ENCODE peak calls at places on chromosome 10, in four cellular contexts. T is HepG2, H is GM12878, Y is K562. K is an unnamed sample.
A peak's percentile ranks its signal among the peaks of the same experiment; 100 is the strongest.

GRCh38 chr10:32972454-32972853 is 14.4 kb upstream of the ITGB1 start:
- DNase-seq in T (no peak), H (no peak), Y (peak; percentile 75), K (no peak)

GRCh38 chr10:34194259-34194658 is 620.8 kb downstream of the PARD3 start:
- DNase-seq in T (no peak), H (no peak), Y (no peak), K (no peak)

GRCh38 chr10:123203393-123204126 is 49.4 kb downstream of the BUB3 start:
- DNase-seq in T (peak; percentile 94), H (no peak), Y (no peak), K (no peak)

GRCh38 chr10:110353244-110354119 is 48.8 kb upstream of the SMNDC1 start:
- DNase-seq in T (no peak), H (no peak), Y (peak; percentile 8), K (no peak)

GRCh38 chr10:100600218-100600617 is 64.5 kb downstream of the HIF1AN start:
- DNase-seq in T (no peak), H (no peak), Y (no peak), K (peak; percentile 5)

GRCh38 chr10:48446785-48447184 is 140.3 kb downstream of the MAPK8 start:
- DNase-seq in T (no peak), H (no peak), Y (no peak), K (no peak)

GRCh38 chr10:104502907-104503306 is 138.2 kb upstream of the SORCS3 start:
- DNase-seq in T (no peak), H (no peak), Y (no peak), K (no peak)

GRCh38 chr10:100103581-100103980 is 21.9 kb upstream of the CPN1 start:
- DNase-seq in T (no peak), H (no peak), Y (no peak), K (no peak)

GRCh38 chr10:123530166-123530870 is 135.8 kb upstream of the GPR26 start:
- DNase-seq in T (no peak), H (no peak), Y (peak; percentile 2), K (no peak)

GRCh38 chr10:62805139-62806092 is 896 bp downstream of the ADO start:
- DNase-seq in T (peak; percentile 43), H (no peak), Y (peak; percentile 67), K (no peak)

GRCh38 chr10:110214380-110214826 is 7.0 kb downstream of the MXI1 start:
- DNase-seq in T (no peak), H (no peak), Y (peak; percentile 18), K (no peak)

GRCh38 chr10:52284416-52285013 is 29.6 kb upstream of the DKK1 start:
- DNase-seq in T (no peak), H (peak; percentile 4), Y (no peak), K (no peak)

GRCh38 chr10:109823196-109823595 is 100.1 kb downstream of the XPNPEP1 start:
- DNase-seq in T (no peak), H (no peak), Y (no peak), K (no peak)

GRCh38 chr10:72066318-72067284 is 21.8 kb downstream of the SPOCK2 start:
- DNase-seq in T (no peak), H (no peak), Y (no peak), K (no peak)

GRCh38 chr10:62454696-62455451 is 80.7 kb downstream of the ZNF365 start:
- DNase-seq in T (no peak), H (no peak), Y (no peak), K (no peak)

GRCh38 chr10:6699336-6699735 is 119.3 kb upstream of the PRKCQ start:
- DNase-seq in T (no peak), H (no peak), Y (no peak), K (no peak)

GRCh38 chr10:48404646-48405045 is 98.2 kb downstream of the MAPK8 start:
- DNase-seq in T (no peak), H (no peak), Y (no peak), K (no peak)

GRCh38 chr10:94622666-94623205 is 60.8 kb upstream of the CYP2C18 start:
- DNase-seq in T (no peak), H (no peak), Y (no peak), K (no peak)

GRCh38 chr10:44425466-44425865 is 40.6 kb upstream of the CXCL12 start:
- DNase-seq in T (no peak), H (no peak), Y (no peak), K (no peak)

GRCh38 chr10:79947083-79947415 is 1.9 kb downstream of the SFTPD start:
- DNase-seq in T (no peak), H (no peak), Y (no peak), K (no peak)
- TF ChIP-seq FOXK2 in T (no peak), H (no peak), Y (no peak), K (no peak)

GRCh38 chr10:79093658-79094411 is 25.1 kb downstream of the ZMIZ1 start:
- DNase-seq in T (peak; percentile 97), H (peak; percentile 39), Y (peak; percentile 87), K (no peak)
- TF ChIP-seq FOXK2 in T (peak; percentile 87), H (no peak), Y (peak; percentile 21), K (no peak)

DNA sequence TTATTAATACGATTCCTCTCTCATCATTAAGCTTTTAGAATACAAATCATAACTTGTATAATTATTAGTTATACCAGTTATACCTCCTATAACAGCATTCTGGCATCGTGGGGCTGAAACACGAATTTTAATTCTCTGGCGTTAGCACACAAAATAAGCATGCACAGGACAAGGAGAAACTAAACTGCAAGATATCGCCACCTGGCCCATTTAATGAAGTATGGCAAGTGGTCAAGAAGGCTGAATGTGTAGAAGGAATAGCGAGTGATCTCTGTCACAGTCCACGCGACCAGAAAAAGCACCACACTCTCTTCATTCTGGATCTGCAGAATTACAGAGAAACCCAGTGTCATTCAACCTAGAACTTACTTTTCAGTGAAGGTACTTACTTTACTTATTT is 18.1 kb downstream of the HACD1 start:
- DNase-seq in T (no peak), H (no peak), Y (peak; percentile 69), K (peak; percentile 38)
- TF ChIP-seq FOXK2 in T (no peak), H (no peak), Y (no peak), K (no peak)

GRCh38 chr10:37109000-37109399 is 16.4 kb upstream of the ANKRD30A start:
- DNase-seq in T (no peak), H (no peak), Y (no peak), K (no peak)
- TF ChIP-seq FOXK2 in T (no peak), H (no peak), Y (no peak), K (no peak)

GRCh38 chr10:2921956-2922680 is 145.2 kb upstream of the PFKP start:
- DNase-seq in T (no peak), H (no peak), Y (no peak), K (no peak)
- TF ChIP-seq FOXK2 in T (no peak), H (no peak), Y (no peak), K (no peak)

DNA sequence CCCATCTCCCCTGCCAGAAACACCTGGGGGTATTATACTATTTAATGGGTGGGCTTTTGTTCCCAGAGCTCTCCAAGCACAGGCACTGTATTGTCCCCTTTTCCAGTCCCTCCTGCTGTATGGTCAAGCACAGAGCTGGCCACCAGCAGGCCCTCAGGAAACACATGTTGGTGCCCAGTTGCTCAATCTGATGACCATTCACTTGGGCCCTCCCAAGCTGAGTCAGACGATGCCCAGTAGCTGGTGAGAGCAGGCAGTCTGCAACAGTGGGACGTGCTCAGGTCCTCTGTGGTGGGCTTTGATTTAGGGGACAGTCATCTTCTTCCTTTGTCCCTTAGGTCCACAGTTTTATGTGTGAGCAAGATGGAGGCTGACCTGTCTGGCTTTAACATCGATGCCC is 11.8 kb downstream of the SFXN2 start:
- DNase-seq in T (no peak), H (no peak), Y (no peak), K (no peak)
- TF ChIP-seq FOXK2 in T (no peak), H (no peak), Y (no peak), K (no peak)

GRCh38 chr10:116122664-116123063 is 150.3 kb downstream of the GFRA1 start:
- DNase-seq in T (no peak), H (no peak), Y (no peak), K (no peak)

GRCh38 chr10:116127296-116127695 is 145.7 kb downstream of the GFRA1 start:
- DNase-seq in T (no peak), H (no peak), Y (no peak), K (no peak)

GRCh38 chr10:116126239-116126638 is 146.8 kb downstream of the GFRA1 start:
- DNase-seq in T (no peak), H (no peak), Y (no peak), K (no peak)

GRCh38 chr10:116124777-116125176 is 148.2 kb downstream of the GFRA1 start:
- DNase-seq in T (no peak), H (no peak), Y (no peak), K (no peak)

DNA sequence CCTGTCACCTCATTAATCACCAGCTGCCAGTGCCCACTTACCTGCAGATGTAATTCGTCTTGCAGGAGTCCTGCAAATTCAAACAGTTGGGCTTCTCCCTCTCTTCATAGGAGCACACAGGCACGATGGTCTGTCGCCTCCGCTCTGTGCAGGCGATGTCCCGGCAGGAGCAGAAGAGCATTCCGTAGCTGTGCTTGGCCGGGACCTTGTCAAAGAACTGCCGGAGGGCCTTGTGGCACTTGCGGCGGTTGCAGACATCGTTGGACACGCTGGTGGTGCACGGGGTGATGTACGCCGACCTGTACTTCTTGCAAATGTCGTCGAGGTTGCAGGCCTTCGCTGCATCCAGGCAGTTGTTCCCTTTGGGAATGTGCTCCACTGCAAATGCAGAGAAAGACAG is 147.8 kb downstream of the GFRA1 start:
- DNase-seq in T (no peak), H (no peak), Y (no peak), K (no peak)
- TF ChIP-seq FOXK2 in T (no peak), H (no peak), Y (no peak), K (no peak)

DNA sequence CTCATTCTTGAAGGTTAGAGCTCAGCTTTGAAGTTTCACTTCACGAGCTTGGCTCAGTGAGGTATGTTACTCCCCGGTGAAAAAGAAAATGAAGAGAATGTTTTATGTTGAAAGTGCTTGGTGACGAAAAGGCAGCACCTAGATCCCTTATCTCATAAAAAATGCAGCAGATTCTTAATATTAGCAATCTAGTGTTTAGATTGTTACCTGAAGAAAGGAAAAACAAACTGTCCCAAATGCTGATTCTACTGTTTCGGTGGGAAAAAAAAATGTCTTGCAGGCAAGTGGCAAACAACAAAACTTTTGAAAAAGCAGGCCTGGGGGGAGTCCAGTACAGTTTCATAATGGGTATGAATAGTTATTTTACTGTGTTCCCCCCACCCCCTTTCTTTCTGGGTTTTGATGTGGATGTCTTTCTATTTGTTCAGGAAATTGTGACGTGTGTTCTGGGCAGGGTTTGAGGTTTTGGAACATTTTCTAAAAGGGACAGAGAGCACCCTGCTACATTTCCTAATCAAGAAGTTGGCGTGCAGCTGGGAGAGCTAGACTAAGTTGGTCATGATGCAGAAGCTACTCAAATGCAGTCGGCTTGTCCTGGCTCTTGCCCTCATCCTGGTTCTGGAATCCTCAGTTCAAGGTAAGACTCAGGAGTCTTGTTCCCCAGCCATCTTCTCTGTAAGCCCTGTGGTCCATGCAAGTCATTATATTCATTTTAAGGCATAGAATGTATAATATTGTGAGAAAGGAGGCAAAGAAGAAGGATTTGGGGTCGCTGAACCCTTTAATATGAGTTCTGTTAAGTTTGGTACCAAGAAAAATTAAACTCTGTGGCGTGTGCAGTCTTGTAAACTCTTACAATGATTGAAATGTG is at the start of gene SRGN:
- DNase-seq in T (no peak), H (peak; percentile 97), Y (peak; percentile 90), K (no peak)
- TF ChIP-seq FOXK2 in T (no peak), H (no peak), Y (no peak), K (no peak)

GRCh38 chr10:133391249-133391635 is 2.7 kb upstream of the MTG1 start:
- DNase-seq in T (no peak), H (no peak), Y (no peak), K (no peak)
- TF ChIP-seq FOXK2 in T (no peak), H (no peak), Y (no peak), K (no peak)

K was measured in HEK293T.